ENCODE peak calls at places on chromosome 7, in eight cellular contexts. F is lower lobe of right lung; B is A549; G is heart left ventricle; E is CD8-positive, alpha-beta T cell; K is Panc1; Y is fibroblast of villous mesenchyme; P is HCT116. W is an unnamed sample.

GRCh38 chr7:3028767-3029111 is 14.9 kb downstream of the CARD11 start:
- DNase-seq in Y (no peak), E (no peak), G (no peak), K (no peak), P (no peak), F (no peak), B (no peak), W (no peak)

GRCh38 chr7:98097042-98097645 is 9.5 kb upstream of the LMTK2 start:
- DNase-seq in B (no peak), K (no peak), E (no peak), F (no peak), G (no peak), Y (no peak), P (peak), W (no peak)

GRCh38 chr7:94395141-94396041 is 696 bp downstream of the COL1A2 start:
- DNase-seq in Y (peak), E (no peak), P (peak), K (peak), G (no peak), B (peak), F (no peak), W (peak)

GRCh38 chr7:25263292-25263691 is 35.0 kb upstream of the NPVF start:
- DNase-seq in Y (no peak), E (no peak), F (no peak), K (no peak), P (no peak), B (no peak), G (no peak), W (no peak)

GRCh38 chr7:52639126-52639525 is 396.3 kb upstream of the POM121L12 start:
- DNase-seq in Y (no peak), G (no peak), B (no peak), E (no peak), K (no peak), F (no peak), P (no peak), W (no peak)

GRCh38 chr7:48097511-48098231 is 8.6 kb downstream of the UPP1 start:
- DNase-seq in E (no peak), G (no peak), B (no peak), F (no peak), Y (no peak), P (no peak), K (no peak), W (peak)

GRCh38 chr7:25879799-25880198 is 272.2 kb upstream of the NFE2L3 start:
- DNase-seq in G (no peak), B (no peak), K (no peak), Y (no peak), P (no peak), F (no peak), E (no peak), W (no peak)

GRCh38 chr7:40221836-40222235 is 87.0 kb downstream of the SUGCT start:
- DNase-seq in E (no peak), P (no peak), B (no peak), Y (peak), G (no peak), K (no peak), F (no peak), W (peak)

GRCh38 chr7:48786951-48787350 is 137.4 kb upstream of the CDC14C start:
- DNase-seq in Y (no peak), E (no peak), B (no peak), F (no peak), K (no peak), P (no peak), G (no peak), W (no peak)

GRCh38 chr7:89223906-89224395 is 428.4 kb upstream of the TEX47 start:
- DNase-seq in K (no peak), F (no peak), E (no peak), G (no peak), B (no peak), Y (no peak), P (no peak), W (no peak)

GRCh38 chr7:150464962-150465361 is 14.5 kb downstream of the GIMAP8 start:
- DNase-seq in F (no peak), G (no peak), K (no peak), P (no peak), B (no peak), Y (no peak), E (no peak), W (no peak)

GRCh38 chr7:1344981-1345701 is 112.5 kb downstream of the UNCX start:
- DNase-seq in B (no peak), E (no peak), F (peak), K (no peak), Y (no peak), P (no peak), G (no peak), W (no peak)

GRCh38 chr7:68963547-68963946 is 634.7 kb upstream of the AUTS2 start:
- DNase-seq in K (no peak), G (no peak), F (no peak), E (no peak), P (no peak), Y (no peak), B (peak), W (peak)

GRCh38 chr7:105376901-105377533 is 11.7 kb downstream of the SRPK2 start:
- DNase-seq in P (no peak), G (no peak), Y (no peak), E (no peak), B (no peak), F (no peak), K (no peak), W (no peak)

GRCh38 chr7:149027560-149028345 is 552 bp downstream of the PDIA4 start:
- DNase-seq in Y (peak), B (no peak), K (no peak), P (no peak), G (no peak), E (peak), F (no peak), W (peak)

DNA sequence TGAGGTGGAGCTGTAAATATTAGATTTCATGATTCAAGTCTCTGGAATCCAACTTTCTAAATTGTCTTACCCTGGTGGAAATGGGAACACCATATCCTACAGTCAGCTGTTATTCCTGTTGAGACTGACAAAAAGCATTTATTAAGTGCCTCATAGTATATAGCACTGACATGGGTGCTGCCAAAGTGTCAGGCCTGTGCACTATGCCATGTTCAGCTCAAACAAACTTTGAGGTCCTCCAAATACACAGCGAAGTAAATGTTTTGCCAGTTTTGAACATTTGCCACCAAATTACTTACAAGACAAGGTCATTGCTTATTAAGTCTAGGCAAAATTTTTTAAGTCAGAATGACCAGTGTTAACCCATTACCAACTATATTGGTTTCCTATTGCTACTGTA is 162.9 kb upstream of the SLC25A13 start:
- DNase-seq in B (no peak), P (no peak), F (no peak), G (no peak), K (no peak), E (no peak), Y (no peak), W (no peak)
- H3K4me3 ChIP-seq in B (no peak), P (no peak), F (no peak), G (no peak), K (no peak), E (no peak), Y (no peak), W (no peak)

GRCh38 chr7:73618538-73618937 is 5.8 kb downstream of the MLXIPL start:
- DNase-seq in G (no peak), E (no peak), B (no peak), K (no peak), Y (no peak), F (no peak), P (no peak), W (no peak)

GRCh38 chr7:73612598-73613269 is 11.6 kb downstream of the MLXIPL start:
- DNase-seq in G (no peak), F (no peak), K (no peak), P (no peak), E (no peak), B (peak), Y (peak), W (peak)

GRCh38 chr7:73613954-73614735 is 10.2 kb downstream of the MLXIPL start:
- DNase-seq in Y (no peak), F (no peak), E (no peak), B (peak), G (no peak), P (no peak), K (no peak), W (no peak)

GRCh38 chr7:73611017-73611555 is 13.2 kb downstream of the MLXIPL start:
- DNase-seq in B (no peak), K (no peak), G (no peak), E (no peak), P (no peak), Y (no peak), F (no peak), W (no peak)

DNA sequence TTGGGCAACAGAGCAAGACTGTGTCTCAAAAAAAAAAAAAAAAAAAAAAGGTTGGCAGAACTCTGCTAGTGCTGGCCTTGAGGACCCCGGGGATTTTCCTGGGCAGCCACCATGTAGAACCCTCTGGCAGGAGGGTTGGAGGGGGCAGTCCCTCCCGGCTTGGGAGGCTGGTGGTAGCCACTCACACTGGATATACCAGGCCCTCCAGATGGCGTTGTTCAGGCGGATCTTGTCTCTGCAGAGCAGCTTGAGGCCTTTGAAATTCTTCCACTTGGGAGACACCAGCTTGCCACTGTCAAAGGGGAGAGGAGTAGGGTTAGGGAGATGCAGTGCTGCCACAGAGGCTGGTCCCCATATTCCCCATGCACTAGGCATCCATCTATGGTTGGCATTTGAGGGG is 8.4 kb downstream of the MLXIPL start:
- DNase-seq in P (no peak), Y (peak), B (peak), G (no peak), E (no peak), F (no peak), K (no peak), W (peak)
- TF ChIP-seq CTCF in P (peak), Y (peak), B (peak), G (no peak), E (no peak), F (no peak), K (no peak), W (peak)

DNA sequence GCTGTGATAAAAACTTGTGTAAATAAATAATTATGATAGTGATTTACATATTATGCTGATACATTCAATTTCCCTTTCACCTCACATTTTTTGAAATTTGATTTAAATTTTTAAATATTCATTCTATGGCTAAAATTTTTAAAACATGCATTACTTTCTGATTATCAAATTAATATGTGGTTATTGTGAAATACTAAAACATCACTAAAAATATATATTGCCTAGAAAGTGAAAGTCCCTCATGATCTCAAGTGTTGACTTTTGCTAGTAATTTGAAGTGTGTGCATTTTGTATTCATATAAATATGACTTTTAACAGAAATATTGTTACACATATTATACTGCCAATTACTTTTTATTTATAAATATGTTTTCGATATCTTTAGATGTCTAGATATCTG is 3.1 kb downstream of the LRRC72 start:
- DNase-seq in F (no peak), Y (no peak), E (no peak), P (no peak), K (no peak), B (no peak), G (no peak), W (no peak)
- H3K4me3 ChIP-seq in F (no peak), Y (no peak), E (no peak), P (no peak), K (no peak), B (no peak), G (no peak), W (no peak)

GRCh38 chr7:114534957-114535356 is 120.3 kb downstream of the FOXP2 start:
- DNase-seq in Y (no peak), K (no peak), B (no peak), P (no peak), E (no peak), G (no peak), F (no peak), W (peak)

GRCh38 chr7:114540291-114540690 is 125.7 kb downstream of the FOXP2 start:
- DNase-seq in B (no peak), P (no peak), Y (no peak), E (no peak), K (no peak), F (no peak), G (no peak), W (no peak)

GRCh38 chr7:114539575-114539974 is 125.0 kb downstream of the FOXP2 start:
- DNase-seq in P (peak), Y (peak), E (no peak), B (peak), G (no peak), F (no peak), K (no peak), W (peak)
- TF ChIP-seq CTCF in P (peak), Y (peak), E (no peak), B (peak), G (no peak), F (no peak), K (peak), W (peak)

GRCh38 chr7:6691103-6691502 is 15.6 kb downstream of the ZNF12 start:
- DNase-seq in Y (no peak), B (no peak), P (no peak), K (no peak), G (no peak), F (no peak), E (no peak), W (no peak)
- H3K4me3 ChIP-seq in Y (no peak), B (no peak), P (no peak), K (no peak), G (no peak), F (no peak), E (no peak), W (no peak)

DNA sequence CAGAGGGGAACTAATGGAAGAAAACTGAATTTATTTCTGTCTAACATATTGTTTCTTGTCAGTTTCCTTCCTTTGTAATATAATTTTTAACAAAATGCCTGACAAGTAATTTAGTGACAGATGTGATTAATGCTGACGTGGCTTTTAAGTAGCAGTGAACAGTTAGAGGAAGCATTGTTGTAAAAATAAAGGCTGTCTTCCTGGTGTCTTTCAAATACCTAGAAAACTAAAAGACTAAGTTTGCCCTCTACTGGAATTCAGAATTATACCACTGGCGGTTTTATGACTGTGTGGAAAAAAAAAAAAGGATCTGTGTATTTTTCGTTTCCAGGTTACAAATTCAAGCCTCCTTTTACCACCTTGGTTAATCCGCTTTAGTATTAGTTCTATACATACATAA is 217.1 kb upstream of the DPP6 start:
- DNase-seq in K (no peak), E (no peak), Y (peak), G (no peak), F (no peak), P (no peak), B (no peak), W (no peak)
- TF ChIP-seq CTCF in K (peak), E (no peak), Y (peak), G (no peak), F (no peak), P (no peak), B (no peak), W (no peak)

DNA sequence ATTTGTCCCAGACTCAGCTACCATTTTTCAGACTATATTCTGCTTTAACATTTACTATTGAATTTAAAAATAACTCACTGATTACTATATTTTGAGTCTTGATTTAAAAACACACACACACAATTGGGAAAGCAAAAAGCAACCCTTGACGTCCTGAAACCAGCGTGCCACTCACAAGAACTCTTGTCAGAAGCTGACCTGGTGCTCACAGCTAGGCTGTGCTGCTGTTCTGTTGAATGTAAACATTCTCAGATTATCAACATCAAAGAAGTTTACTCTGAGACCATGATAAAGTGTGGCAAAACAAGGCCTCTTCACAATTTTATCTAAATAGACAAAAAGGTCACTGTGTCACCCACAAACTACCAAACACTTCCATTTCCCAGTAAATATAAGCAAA is 62.6 kb upstream of the CACNA2D1 start:
- DNase-seq in B (no peak), G (no peak), F (no peak), P (no peak), Y (peak), E (no peak), K (no peak), W (no peak)
- H3K4me3 ChIP-seq in B (no peak), G (no peak), F (no peak), P (no peak), Y (no peak), E (no peak), K (no peak), W (no peak)

GRCh38 chr7:7595451-7595850 is 28.8 kb downstream of the MIOS start:
- DNase-seq in K (peak), E (no peak), G (no peak), F (no peak), B (peak), P (peak), Y (peak), W (peak)

DNA sequence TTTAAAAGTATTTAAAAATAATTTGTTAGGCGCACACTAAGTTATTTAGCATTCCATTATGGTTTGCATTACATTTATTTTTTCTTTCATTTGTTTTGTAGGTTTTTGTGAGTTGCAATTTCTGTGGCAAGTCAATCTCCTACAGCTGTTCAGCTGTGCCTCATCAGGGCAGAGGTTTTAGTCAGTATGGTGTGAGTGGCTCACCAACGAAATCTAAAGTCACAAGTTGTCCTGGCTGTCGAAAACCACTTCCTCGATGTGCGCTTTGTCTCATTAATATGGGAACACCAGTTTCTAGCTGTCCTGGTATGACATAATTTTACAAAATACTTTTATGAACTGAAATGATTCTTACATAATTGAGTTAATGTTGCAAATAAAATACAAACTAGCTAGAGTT is 29.5 kb downstream of the MIOS start:
- DNase-seq in P (no peak), G (no peak), F (no peak), E (no peak), Y (no peak), B (no peak), K (no peak), W (no peak)
- TF ChIP-seq CTCF in P (no peak), G (no peak), F (no peak), E (no peak), Y (no peak), B (no peak), K (no peak), W (no peak)

W was measured in fibroblast of pulmonary artery.